ENCODE peak calls at places on chromosomes 13 and 19, in four cellular contexts. I is transverse colon, F is heart left ventricle, J is IMR-90. C is an unnamed sample. For H3K36me3, the result is how much of the 10 kb centered on the place peaks cover.

GRCh38 chr13:59680429-59681024 is 483.2 kb downstream of the DIAPH3 start:
- DNase-seq in I (no peak), F (no peak), J (peak), C (no peak)

GRCh38 chr13:100214886-100215285 is 126.0 kb downstream of the PCCA start:
- DNase-seq in I (no peak), F (no peak), J (peak), C (no peak)

GRCh38 chr19:17513801-17514200 is 2.4 kb downstream of the PGLS start:
- DNase-seq in I (no peak), F (no peak), J (no peak), C (no peak)

GRCh38 chr13:27924529-27925141 is 4.8 kb downstream of the PDX1 start:
- DNase-seq in I (no peak), F (no peak), J (no peak), C (no peak)

GRCh38 chr19:55058781-55059610 is 4.0 kb downstream of the RDH13 start:
- DNase-seq in I (no peak), F (no peak), J (no peak), C (no peak)

GRCh38 chr13:19159761-19160420 is 21.7 kb downstream of the TUBA3C start:
- DNase-seq in I (no peak), F (no peak), J (no peak), C (no peak)

GRCh38 chr13:27388236-27388635 is 36.2 kb upstream of the GTF3A start:
- DNase-seq in I (no peak), F (no peak), J (no peak), C (no peak)

GRCh38 chr19:58450836-58451357 is 525 bp upstream of the ZNF324B start:
- DNase-seq in I (peak), F (no peak), J (no peak), C (no peak)

GRCh38 chr19:16506961-16507360 is 10.8 kb downstream of the C19orf44 start:
- DNase-seq in I (no peak), F (no peak), J (no peak), C (no peak)

GRCh38 chr19:29680447-29680846 is 15.2 kb downstream of the PLEKHF1 start:
- DNase-seq in I (peak), F (no peak), J (no peak), C (no peak)

GRCh38 chr19:55478364-55478763 is 1.9 kb downstream of the ZNF628 start:
- DNase-seq in I (no peak), F (peak), J (no peak), C (no peak)

GRCh38 chr13:43303040-43303729 is 279.8 kb downstream of the DNAJC15 start:
- DNase-seq in I (peak), F (peak), J (peak), C (no peak)

GRCh38 chr19:19276851-19277250 is 3.8 kb upstream of the TM6SF2 start:
- DNase-seq in I (no peak), F (no peak), J (no peak), C (no peak)

GRCh38 chr19:991174-991931 is 7.2 kb downstream of the WDR18 start:
- DNase-seq in I (peak), F (peak), J (peak), C (no peak)

GRCh38 chr19:10007811-10008211 is 2.5 kb downstream of the COL5A3 start:
- DNase-seq in I (no peak), F (peak), J (peak), C (no peak)

GRCh38 chr19:28687296-28687695 is 525.7 kb downstream of the UQCRFS1 start:
- DNase-seq in I (no peak), F (no peak), J (no peak), C (no peak)

GRCh38 chr13:33129094-33129832 is 113.0 kb downstream of the KL start:
- DNase-seq in I (no peak), F (peak), J (no peak), C (no peak)

GRCh38 chr13:76852991-76853390 is 33.2 kb downstream of the KCTD12 start:
- DNase-seq in I (no peak), F (no peak), J (peak), C (no peak)

GRCh38 chr19:40719414-40719894 is 2.5 kb downstream of the ITPKC start:
- DNase-seq in I (no peak), F (no peak), J (no peak), C (no peak)

GRCh38 chr19:45130888-45131615 is 29.7 kb downstream of the NKPD1 start:
- DNase-seq in I (no peak), F (no peak), J (peak), C (no peak)

GRCh38 chr13:106589716-106590115 is 21.8 kb upstream of the ARGLU1 start:
- DNase-seq in I (no peak), F (no peak), J (peak), C (no peak)

GRCh38 chr13:69580255-69580654 is 527.4 kb upstream of the ATXN8OS start:
- DNase-seq in I (no peak), F (no peak), J (no peak), C (no peak)

GRCh38 chr13:57629391-57629804 is 2.1 kb upstream of the PCDH17 start:
- DNase-seq in I (no peak), F (peak), J (no peak), C (no peak)

GRCh38 chr13:46582190-46582589 is 29.2 kb downstream of the LRCH1 start:
- DNase-seq in I (no peak), F (no peak), J (no peak), C (no peak)

GRCh38 chr19:50932018-50932689 is 20.7 kb downstream of the KLK5 start:
- DNase-seq in I (no peak), F (no peak), J (no peak), C (no peak)
- H3K27ac ChIP-seq in I (no peak), F (no peak), J (no peak), C (no peak)

GRCh38 chr19:2433854-2434253 is 6.5 kb upstream of the TIMM13 start:
- DNase-seq in I (no peak), F (no peak), J (no peak), C (no peak)

GRCh38 chr19:2434267-2434666 is 6.9 kb upstream of the TIMM13 start:
- DNase-seq in I (no peak), F (no peak), J (no peak), C (no peak)

GRCh38 chr19:2431318-2432055 is 4.1 kb upstream of the TIMM13 start:
- DNase-seq in I (no peak), F (no peak), J (no peak), C (no peak)

GRCh38 chr19:2429917-2430570 is 2.7 kb upstream of the TIMM13 start:
- DNase-seq in I (no peak), F (no peak), J (no peak), C (no peak)

GRCh38 chr19:2432131-2432848 is 4.9 kb upstream of the TIMM13 start:
- DNase-seq in I (no peak), F (no peak), J (no peak), C (no peak)
- H3K36me3 ChIP-seq in I (under half), F (under half), J (under half), C (under half)

DNA sequence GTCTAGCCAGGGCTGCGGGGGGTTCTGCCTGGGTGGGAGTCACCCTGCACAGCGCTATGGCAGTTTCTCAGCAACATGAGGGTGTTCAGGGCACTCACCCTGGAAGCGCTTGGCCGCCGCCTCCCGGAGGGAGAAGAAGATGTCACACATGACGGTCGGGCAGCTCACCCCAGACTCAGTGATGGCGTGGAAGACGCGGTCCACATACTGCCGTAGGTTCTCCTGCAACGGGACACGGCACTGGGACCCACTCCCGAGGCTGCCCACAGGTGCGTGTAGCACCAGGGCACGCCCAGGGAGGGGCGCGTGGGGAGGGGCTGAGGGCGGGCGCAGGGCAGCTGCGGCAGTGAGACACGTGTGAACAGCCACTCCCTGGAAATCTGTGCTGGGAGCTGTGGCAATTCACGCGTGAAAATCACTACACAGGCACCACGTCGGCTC is 41.3 kb upstream of the C13orf46 start:
- DNase-seq in I (peak), F (peak), J (no peak), C (no peak)
- H3K27ac ChIP-seq in I (peak), F (no peak), J (no peak), C (no peak)

GRCh38 chr13:113423225-113424170 is 29.8 kb downstream of the ADPRHL1 start:
- DNase-seq in I (no peak), F (peak), J (no peak), C (no peak)

GRCh38 chr13:113421673-113422270 is 31.5 kb downstream of the ADPRHL1 start:
- DNase-seq in I (no peak), F (peak), J (peak), C (no peak)

GRCh38 chr13:113419531-113420183 is 33.6 kb downstream of the ADPRHL1 start:
- DNase-seq in I (no peak), F (peak), J (no peak), C (no peak)

GRCh38 chr13:113420833-113421600 is 32.3 kb downstream of the ADPRHL1 start:
- DNase-seq in I (no peak), F (peak), J (no peak), C (no peak)

DNA sequence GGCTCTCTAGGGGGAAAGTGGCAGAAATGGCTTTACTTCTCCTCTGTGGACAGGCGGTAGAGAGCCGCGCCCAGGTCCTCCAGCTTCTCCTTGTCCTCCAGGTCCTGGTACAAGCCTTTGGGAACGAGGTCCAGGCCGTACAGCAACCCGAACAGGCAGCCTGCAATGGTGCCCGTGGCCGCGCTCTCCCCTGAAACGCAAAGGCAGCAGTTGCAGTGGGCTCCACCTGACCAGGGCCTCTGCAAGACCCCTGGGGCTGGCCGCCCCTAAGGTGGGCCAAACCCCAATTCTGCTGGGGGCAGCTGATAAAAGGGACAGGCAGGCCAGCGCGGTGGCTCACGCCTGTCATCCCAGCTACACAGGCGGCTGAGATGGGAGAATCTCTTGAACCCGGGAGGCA is 30.5 kb downstream of the ADPRHL1 start:
- DNase-seq in I (no peak), F (peak), J (no peak), C (no peak)
- H3K36me3 ChIP-seq in I (under half), F (under half), J (under half), C (under half)

DNA sequence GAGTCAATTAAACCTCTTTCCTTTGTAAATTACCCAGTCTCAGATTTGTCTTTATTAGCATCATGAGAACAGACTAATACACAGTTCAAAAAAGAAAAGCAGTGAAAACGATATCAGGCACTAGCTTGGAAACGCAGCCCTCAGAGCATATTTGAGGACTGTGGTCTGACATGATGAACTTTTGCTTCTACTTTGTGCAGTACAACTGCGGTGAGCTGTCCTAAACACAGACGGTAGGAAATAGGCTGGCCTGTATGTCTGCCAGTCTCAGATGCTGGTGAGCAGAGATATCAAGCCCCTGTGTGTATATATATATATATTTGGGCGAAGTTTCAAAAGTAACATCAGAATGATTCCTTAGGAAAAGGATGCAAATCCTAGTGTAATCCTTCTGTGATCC is 74.3 kb downstream of the TNFRSF19 start:
- DNase-seq in I (no peak), F (no peak), J (peak), C (no peak)
- H3K27ac ChIP-seq in I (no peak), F (no peak), J (peak), C (no peak)

GRCh38 chr19:7629347-7630054 is at the start of the genes PET100 and XAB2:
- DNase-seq in I (peak), F (peak), J (peak), C (peak)

GRCh38 chr19:7625763-7626372 is 3.5 kb downstream of the XAB2 start:
- DNase-seq in I (no peak), F (no peak), J (no peak), C (no peak)

GRCh38 chr19:7628589-7629311 is 595 bp downstream of the XAB2 start:
- DNase-seq in I (no peak), F (no peak), J (no peak), C (no peak)

GRCh38 chr19:7624810-7625209 is 4.5 kb downstream of the XAB2 start:
- DNase-seq in I (no peak), F (no peak), J (no peak), C (no peak)

DNA sequence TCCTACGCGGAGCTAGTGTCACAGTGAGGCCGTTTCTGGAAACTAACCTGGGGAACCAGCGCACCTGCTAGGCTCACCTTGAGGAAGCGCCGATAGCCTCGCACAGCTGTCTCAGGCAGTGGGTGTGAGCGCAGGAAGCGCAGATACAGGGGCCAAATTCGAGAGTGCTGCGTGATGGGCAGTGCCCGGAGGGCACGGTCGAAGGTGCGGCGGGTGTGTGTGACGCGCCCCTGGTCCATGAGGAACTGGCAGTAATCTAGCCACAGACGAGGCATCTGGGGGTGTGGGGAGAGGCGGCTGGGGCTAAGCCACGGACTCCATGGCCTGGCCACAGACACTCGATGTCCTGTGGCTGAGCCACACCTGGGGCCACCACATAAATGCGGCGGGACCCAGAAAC is 2.2 kb downstream of the XAB2 start:
- DNase-seq in I (no peak), F (no peak), J (no peak), C (no peak)
- H3K36me3 ChIP-seq in I (under half), F (under half), J (under half), C (under half)

DNA sequence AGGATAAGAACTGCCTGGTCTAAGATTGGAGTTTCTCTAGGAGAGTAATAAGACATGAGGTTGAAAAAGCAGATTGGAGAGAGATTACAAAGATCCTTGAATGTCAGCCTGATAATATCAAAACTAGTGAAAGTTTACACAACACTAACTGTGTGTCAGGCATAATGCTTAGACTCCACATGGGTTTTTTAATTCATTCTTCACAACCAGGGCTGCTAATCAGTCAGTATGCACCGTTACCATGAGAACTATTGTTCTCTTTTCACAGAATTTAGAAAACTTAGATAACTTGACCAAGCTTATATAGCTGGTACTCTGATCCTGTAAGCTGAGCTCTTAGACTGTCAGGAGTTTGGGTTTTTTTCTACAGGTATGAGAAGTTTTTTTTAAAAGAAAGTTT is 46.6 kb upstream of the TSC22D1 start:
- DNase-seq in I (no peak), F (no peak), J (no peak), C (no peak)
- H3K27ac ChIP-seq in I (no peak), F (no peak), J (no peak), C (no peak)

GRCh38 chr19:47730910-47731309 is 14.4 kb upstream of the NOP53 start:
- DNase-seq in I (no peak), F (no peak), J (no peak), C (no peak)
- H3K36me3 ChIP-seq in I (under half), F (under half), J (half or more), C (under half)

GRCh38 chr13:50167967-50168366 is 152.7 kb downstream of the KCNRG start:
- DNase-seq in I (no peak), F (no peak), J (no peak), C (no peak)
- H3K27ac ChIP-seq in I (no peak), F (no peak), J (no peak), C (no peak)

GRCh38 chr13:111239754-111240670 is 80.4 kb upstream of the TEX29 start:
- DNase-seq in I (no peak), F (no peak), J (no peak), C (no peak)
- H3K36me3 ChIP-seq in I (under half), F (under half), J (under half), C (under half)

C was measured in Panc1.